ENCODE peak calls at places on chromosomes 13 and 19, in ten cellular contexts. D is stimulated activated CD8-positive, alpha-beta memory T cell treated with anti-CD3 and anti-CD28 coated beads, Interleukin-2, amount 100 ng/mL, for 48 hours; Z is dorsolateral prefrontal cortex; C is astrocyte of the spinal cord; K is HCEC 1CT; P is activated T-helper 1 cell treated with Interleukin-2 at 50 U/mL for 16 hours; L is hepatic stellate cell; Y is effector memory CD4-positive, alpha-beta T cell; G is kidney glomerular epithelial cell; R is uterus. J is an unnamed sample.

GRCh38 chr19:39321832-39322176 is 1.1 kb upstream of the LRFN1 start:
- DNase-seq in D (no peak), Z (no peak), C (no peak), K (no peak), P (no peak), L (no peak), Y (no peak), G (no peak), R (no peak), J (peak)

GRCh38 chr13:111474136-111475002 is 153.9 kb downstream of the TEX29 start:
- DNase-seq in D (no peak), Z (no peak), C (peak), K (peak), P (no peak), L (peak), Y (no peak), G (peak), R (no peak), J (peak)

GRCh38 chr13:46035066-46035465 is 17.5 kb downstream of the ZC3H13 start:
- DNase-seq in D (no peak), Z (no peak), C (no peak), K (no peak), P (no peak), L (no peak), Y (no peak), G (no peak), R (no peak), J (no peak)

GRCh38 chr13:22287343-22287922 is 616.6 kb downstream of the FGF9 start:
- DNase-seq in D (no peak), Z (no peak), C (no peak), K (no peak), P (no peak), L (no peak), Y (no peak), G (no peak), R (no peak), J (no peak)

GRCh38 chr13:33057019-33057785 is 41.0 kb downstream of the KL start:
- DNase-seq in D (no peak), Z (no peak), C (peak), K (peak), P (no peak), L (peak), Y (no peak), G (no peak), R (no peak), J (peak)

GRCh38 chr19:5281588-5281987 is 59.0 kb downstream of the PTPRS start:
- DNase-seq in D (no peak), Z (no peak), C (no peak), K (no peak), P (no peak), L (peak), Y (no peak), G (no peak), R (peak), J (no peak)

GRCh38 chr13:47415048-47415447 is 518.2 kb upstream of the HTR2A start:
- DNase-seq in D (no peak), Z (no peak), C (peak), K (no peak), P (no peak), L (no peak), Y (no peak), G (no peak), R (no peak), J (no peak)

GRCh38 chr19:10269333-10270179 is 1.4 kb upstream of the ICAM1 start:
- DNase-seq in D (peak), Z (peak), C (peak), K (peak), P (peak), L (peak), Y (peak), G (peak), R (peak), J (peak)

GRCh38 chr13:33080962-33081655 is 64.9 kb downstream of the KL start:
- DNase-seq in D (no peak), Z (no peak), C (peak), K (no peak), P (no peak), L (no peak), Y (no peak), G (no peak), R (no peak), J (no peak)

GRCh38 chr19:7527516-7528191 is 5.2 kb downstream of the MCOLN1 start:
- DNase-seq in D (no peak), Z (no peak), C (no peak), K (no peak), P (no peak), L (no peak), Y (no peak), G (no peak), R (no peak), J (no peak)

GRCh38 chr19:50455992-50456391 is 20.3 kb upstream of the EMC10 start:
- DNase-seq in D (no peak), Z (no peak), C (no peak), K (no peak), P (no peak), L (no peak), Y (no peak), G (no peak), R (no peak), J (no peak)

GRCh38 chr13:109840201-109840892 is 54.0 kb upstream of the IRS2 start:
- DNase-seq in D (peak), Z (no peak), C (peak), K (peak), P (no peak), L (peak), Y (no peak), G (peak), R (no peak), J (peak)

GRCh38 chr13:31850041-31850440 is 110.7 kb downstream of the RXFP2 start:
- DNase-seq in D (no peak), Z (no peak), C (no peak), K (no peak), P (no peak), L (no peak), Y (no peak), G (no peak), R (no peak), J (no peak)

GRCh38 chr13:78401833-78402232 is 201.5 kb downstream of the POU4F1 start:
- DNase-seq in D (no peak), Z (no peak), C (peak), K (no peak), P (no peak), L (no peak), Y (no peak), G (no peak), R (no peak), J (no peak)

GRCh38 chr19:14089662-14090508 is 666 bp downstream of the SAMD1 start:
- DNase-seq in D (no peak), Z (no peak), C (peak), K (peak), P (no peak), L (peak), Y (peak), G (peak), R (peak), J (peak)

GRCh38 chr19:2602391-2603181 is 99.9 kb downstream of the GNG7 start:
- DNase-seq in D (no peak), Z (peak), C (peak), K (peak), P (no peak), L (peak), Y (no peak), G (no peak), R (peak), J (no peak)

GRCh38 chr13:110047511-110047910 is 259.4 kb downstream of the COL4A1 start:
- DNase-seq in D (no peak), Z (no peak), C (peak), K (peak), P (no peak), L (peak), Y (no peak), G (peak), R (peak), J (no peak)

GRCh38 chr19:3403489-3404323 is 37.3 kb downstream of the NFIC start:
- DNase-seq in D (no peak), Z (peak), C (peak), K (peak), P (no peak), L (peak), Y (no peak), G (peak), R (peak), J (no peak)

GRCh38 chr13:86831084-86831483 is 840.1 kb upstream of the SLITRK5 start:
- DNase-seq in D (no peak), Z (no peak), C (no peak), K (no peak), P (no peak), L (no peak), Y (no peak), G (no peak), R (no peak), J (no peak)

GRCh38 chr19:50000038-50000890 is 24.9 kb downstream of the VRK3 start:
- DNase-seq in D (no peak), Z (no peak), C (no peak), K (no peak), P (no peak), L (no peak), Y (no peak), G (no peak), R (no peak), J (no peak)

GRCh38 chr19:728011-728410 is 19.3 kb downstream of the PALM start:
- DNase-seq in D (no peak), Z (no peak), C (no peak), K (no peak), P (no peak), L (peak), Y (no peak), G (no peak), R (peak), J (no peak)

GRCh38 chr19:14072535-14073231 is at the start of gene MISP3:
- DNase-seq in D (peak), Z (no peak), C (no peak), K (no peak), P (no peak), L (no peak), Y (no peak), G (no peak), R (peak), J (no peak)

GRCh38 chr19:29292562-29292961 is 79.6 kb upstream of the UQCRFS1 start:
- DNase-seq in D (no peak), Z (no peak), C (no peak), K (no peak), P (no peak), L (no peak), Y (no peak), G (no peak), R (no peak), J (no peak)

GRCh38 chr19:46402725-46403124 is 10.6 kb downstream of the CCDC8 start:
- DNase-seq in D (no peak), Z (no peak), C (no peak), K (no peak), P (no peak), L (no peak), Y (no peak), G (no peak), R (no peak), J (no peak)

GRCh38 chr13:34217343-34218094 is 399.6 kb downstream of the RFC3 start:
- DNase-seq in D (no peak), Z (no peak), C (no peak), K (no peak), P (no peak), L (no peak), Y (no peak), G (no peak), R (no peak), J (no peak)

GRCh38 chr13:73090116-73090811 is 31.5 kb downstream of the KLF5 start:
- DNase-seq in D (no peak), Z (no peak), C (peak), K (peak), P (no peak), L (peak), Y (no peak), G (peak), R (no peak), J (peak)

GRCh38 chr19:14409157-14410053 is 9.7 kb downstream of the DDX39A start:
- DNase-seq in D (no peak), Z (no peak), C (no peak), K (no peak), P (no peak), L (no peak), Y (no peak), G (no peak), R (no peak), J (no peak)

GRCh38 chr13:80574113-80574512 is 233.2 kb upstream of the SPRY2 start:
- DNase-seq in D (no peak), Z (no peak), C (no peak), K (no peak), P (no peak), L (no peak), Y (no peak), G (no peak), R (no peak), J (no peak)

GRCh38 chr19:7236153-7236552 is 58.1 kb downstream of the INSR start:
- DNase-seq in D (no peak), Z (no peak), C (no peak), K (no peak), P (no peak), L (no peak), Y (no peak), G (no peak), R (no peak), J (no peak)

GRCh38 chr19:52397310-52398090 is at the start of gene ZNF528:
- DNase-seq in D (peak), Z (peak), C (peak), K (peak), P (peak), L (peak), Y (peak), G (peak), R (peak), J (peak)

J was measured in 8988T.